ENCODE peak calls at places on chromosomes 7 and 10, in nine cellular contexts. V is astrocyte; G is sigmoid colon; H is cardiac muscle cell; M is type B pancreatic cell; R is CD8-positive, alpha-beta T cell; S is RWPE1; F is HFF-Myc; C is HL-60. A is an unnamed sample.

GRCh38 chr7:112892263-112892662 is 102.1 kb upstream of the TMEM168 start:
- DNase-seq in S (no peak), H (no peak), M (no peak), R (no peak), C (no peak), V (peak), F (peak), G (no peak), A (no peak)

GRCh38 chr7:50119815-50120637 is 27.0 kb upstream of the ZPBP start:
- DNase-seq in M (no peak), R (peak), G (no peak), S (no peak), V (no peak), F (no peak), C (peak), H (peak), A (no peak)

GRCh38 chr10:89805599-89806013 is 104.2 kb downstream of the KIF20B start:
- DNase-seq in F (no peak), R (no peak), V (no peak), H (no peak), S (no peak), G (no peak), M (no peak), C (no peak), A (no peak)

GRCh38 chr10:102413053-102413705 is 5.4 kb downstream of the PSD start:
- DNase-seq in R (no peak), H (no peak), M (no peak), F (no peak), S (no peak), C (no peak), G (no peak), V (no peak), A (no peak)

GRCh38 chr7:131537581-131537980 is 18.8 kb downstream of the PODXL start:
- DNase-seq in S (no peak), H (no peak), M (no peak), V (no peak), F (no peak), R (no peak), C (no peak), G (no peak), A (no peak)

GRCh38 chr7:52017802-52018679 is 701.4 kb upstream of the COBL start:
- DNase-seq in M (no peak), F (no peak), H (peak), C (peak), R (no peak), G (no peak), S (peak), V (no peak), A (no peak)

GRCh38 chr7:151012031-151012692 is 12.1 kb downstream of the ATG9B start:
- DNase-seq in S (no peak), M (no peak), C (no peak), V (no peak), R (no peak), G (no peak), H (no peak), F (no peak), A (no peak)

GRCh38 chr10:125979976-125980375 is 83.6 kb downstream of the FANK1 start:
- DNase-seq in S (no peak), R (no peak), H (no peak), M (no peak), G (no peak), C (no peak), F (no peak), V (no peak), A (no peak)

GRCh38 chr7:42071372-42072261 is 165.4 kb downstream of the GLI3 start:
- DNase-seq in M (no peak), V (peak), G (no peak), R (no peak), H (peak), C (no peak), F (no peak), S (peak), A (no peak)

GRCh38 chr7:130529417-130529816 is 37.5 kb downstream of the MEST start:
- DNase-seq in V (no peak), G (no peak), H (no peak), C (no peak), F (no peak), R (no peak), M (no peak), S (no peak), A (no peak)

GRCh38 chr10:132386419-132386831 is 10.6 kb upstream of the PWWP2B start:
- DNase-seq in G (peak), F (no peak), V (no peak), R (no peak), S (no peak), M (no peak), C (no peak), H (no peak), A (peak)

GRCh38 chr10:80664071-80664680 is 126.5 kb downstream of the SH2D4B start:
- DNase-seq in S (peak), R (peak), F (peak), M (peak), G (peak), C (peak), H (peak), V (peak), A (peak)

GRCh38 chr7:98213296-98213873 is 2.1 kb downstream of the BHLHA15 start:
- DNase-seq in G (peak), M (no peak), S (no peak), C (no peak), F (no peak), R (no peak), H (no peak), V (no peak), A (no peak)

GRCh38 chr10:61835069-61835908 is 66.2 kb upstream of the ARID5B start:
- DNase-seq in G (no peak), V (peak), H (peak), M (no peak), R (no peak), S (peak), F (peak), C (peak), A (no peak)

GRCh38 chr10:569961-570630 is 119.4 kb downstream of the DIP2C start:
- DNase-seq in F (no peak), V (no peak), G (no peak), R (no peak), C (no peak), S (no peak), H (no peak), M (no peak), A (no peak)

GRCh38 chr7:130303982-130304381 is 11.0 kb downstream of the CPA4 start:
- DNase-seq in R (no peak), M (no peak), C (no peak), F (no peak), G (no peak), H (no peak), V (no peak), S (no peak), A (no peak)

GRCh38 chr7:105621617-105622016 is 40.3 kb upstream of the EFCAB10 start:
- DNase-seq in S (no peak), C (no peak), R (no peak), F (no peak), M (no peak), H (no peak), V (peak), G (peak), A (no peak)

GRCh38 chr10:21402606-21403083 is 122.8 kb downstream of the SKIDA1 start:
- DNase-seq in F (no peak), G (no peak), M (no peak), C (no peak), S (no peak), H (no peak), V (peak), R (no peak), A (no peak)

GRCh38 chr7:157409753-157410727 is 73.2 kb downstream of the DNAJB6 start:
- DNase-seq in F (no peak), M (no peak), C (no peak), V (no peak), R (no peak), H (no peak), S (no peak), G (no peak), A (no peak)

GRCh38 chr7:88396295-88396947 is 89.7 kb upstream of the STEAP4 start:
- DNase-seq in R (no peak), V (no peak), H (no peak), C (no peak), F (no peak), S (no peak), G (no peak), M (no peak), A (no peak)

GRCh38 chr10:16741540-16741939 is 75.7 kb downstream of the RSU1 start:
- DNase-seq in C (no peak), V (no peak), H (no peak), G (no peak), F (no peak), M (no peak), S (no peak), R (no peak), A (no peak)

GRCh38 chr10:33195608-33196376 is 138.7 kb downstream of the NRP1 start:
- DNase-seq in H (no peak), C (no peak), F (no peak), G (no peak), M (no peak), R (no peak), V (peak), S (no peak), A (no peak)

GRCh38 chr10:91150631-91151030 is 69.8 kb upstream of the PCGF5 start:
- DNase-seq in S (no peak), M (no peak), C (no peak), F (no peak), R (no peak), H (no peak), V (no peak), G (no peak), A (no peak)

GRCh38 chr10:78736926-78737618 is 331.7 kb upstream of the ZMIZ1 start:
- DNase-seq in H (no peak), C (no peak), S (no peak), V (no peak), R (no peak), M (no peak), F (no peak), G (no peak), A (peak)

GRCh38 chr10:93954726-93955363 is 38.9 kb upstream of the PLCE1 start:
- DNase-seq in V (peak), H (no peak), M (no peak), G (no peak), C (no peak), F (no peak), R (no peak), S (peak), A (no peak)

GRCh38 chr10:52106895-52107294 is 207.2 kb upstream of the DKK1 start:
- DNase-seq in F (no peak), R (no peak), G (no peak), V (no peak), H (peak), C (no peak), M (no peak), S (no peak), A (no peak)

GRCh38 chr7:130831817-130832481 is 97.9 kb upstream of the KLF14 start:
- DNase-seq in C (peak), H (peak), R (no peak), G (no peak), F (peak), S (peak), V (no peak), M (no peak), A (no peak)

GRCh38 chr10:130708465-130708864 is 572.3 kb downstream of the GLRX3 start:
- DNase-seq in C (no peak), V (no peak), S (no peak), H (no peak), G (no peak), M (no peak), R (no peak), F (no peak), A (no peak)

GRCh38 chr7:17274551-17275245 is 23.8 kb upstream of the AHR start:
- DNase-seq in V (peak), M (no peak), H (no peak), F (no peak), S (peak), C (no peak), R (no peak), G (no peak), A (no peak)

GRCh38 chr7:51034531-51035264 is 252.0 kb upstream of the GRB10 start:
- DNase-seq in V (peak), M (no peak), G (no peak), H (no peak), F (peak), R (no peak), C (no peak), S (peak), A (no peak)

GRCh38 chr7:47154781-47155180 is 427.1 kb downstream of the TNS3 start:
- DNase-seq in H (no peak), M (no peak), C (no peak), F (no peak), S (no peak), G (no peak), R (no peak), V (no peak), A (no peak)

GRCh38 chr7:305410-306151 is 15.6 kb downstream of the FOXL3 start:
- DNase-seq in S (no peak), G (peak), M (no peak), V (no peak), R (no peak), F (no peak), C (no peak), H (no peak), A (peak)

GRCh38 chr10:66215005-66215404 is 710.8 kb upstream of the LRRTM3 start:
- DNase-seq in M (no peak), H (no peak), F (no peak), V (no peak), S (no peak), R (no peak), C (no peak), G (no peak), A (no peak)

GRCh38 chr7:3162286-3162685 is 118.6 kb upstream of the CARD11 start:
- DNase-seq in V (no peak), M (no peak), S (no peak), C (no peak), G (no peak), R (no peak), H (no peak), F (no peak), A (no peak)

GRCh38 chr7:84134169-84134568 is 60.4 kb downstream of the SEMA3A start:
- DNase-seq in G (no peak), M (no peak), R (no peak), F (no peak), C (no peak), H (no peak), V (no peak), S (no peak), A (no peak)

GRCh38 chr10:105063796-105064195 is 422.7 kb downstream of the SORCS3 start:
- DNase-seq in H (peak), S (peak), F (no peak), V (peak), M (no peak), C (peak), G (no peak), R (no peak), A (no peak)

GRCh38 chr7:100472854-100473499 is 6.0 kb downstream of the TSC22D4 start:
- DNase-seq in M (no peak), V (peak), S (no peak), C (no peak), F (no peak), R (no peak), G (no peak), H (no peak), A (no peak)

GRCh38 chr7:70595741-70596574 is 536.0 kb upstream of the GALNT17 start:
- DNase-seq in H (peak), G (no peak), M (no peak), V (no peak), S (no peak), R (no peak), C (no peak), F (no peak), A (no peak)

GRCh38 chr10:91162050-91162494 is 58.4 kb upstream of the PCGF5 start:
- DNase-seq in G (no peak), R (no peak), V (peak), M (no peak), F (no peak), S (peak), H (no peak), C (no peak), A (peak)

DNA sequence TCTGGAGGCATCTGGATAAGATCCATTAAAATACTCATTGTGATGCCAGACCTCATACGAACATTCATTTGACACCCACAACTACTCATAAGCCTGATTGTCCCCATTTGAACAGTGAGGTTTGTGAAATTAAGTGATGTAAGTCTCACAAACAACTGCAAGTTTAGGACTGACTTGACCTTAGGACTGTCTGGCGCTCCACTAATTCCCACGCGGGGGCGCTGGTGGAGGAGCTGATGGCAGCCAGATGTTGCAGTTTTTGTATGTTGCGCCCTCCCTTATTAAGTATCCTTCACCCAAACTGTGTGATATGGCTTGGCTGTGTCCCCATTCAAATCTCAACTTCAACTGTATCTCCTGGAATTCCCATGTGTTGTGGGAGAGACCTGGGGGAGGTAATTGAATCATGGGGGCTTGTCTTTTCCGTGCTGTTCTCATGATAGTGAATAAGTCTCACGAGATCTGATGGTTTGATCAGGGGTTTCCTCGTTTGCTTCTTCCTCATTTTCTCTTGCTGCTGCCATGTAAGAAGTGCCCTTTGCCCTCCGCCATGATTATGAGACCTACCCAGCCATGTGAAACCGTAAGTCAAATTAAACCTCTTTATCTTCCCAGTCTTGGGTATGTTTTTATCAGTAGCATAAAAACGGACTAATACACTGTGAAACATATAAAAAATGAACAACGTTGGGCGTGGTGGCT is 20.3 kb upstream of the TIAL1 start:
- DNase-seq in F (peak), M (no peak), G (no peak), V (no peak), H (peak), R (no peak), C (no peak), S (no peak), A (no peak)
- TF ChIP-seq CTCF in F (peak), M (peak), G (no peak), V (peak), H (peak), R (no peak), C (no peak), S (no peak), A (no peak)

GRCh38 chr7:139168480-139168879 is 59.0 kb upstream of the ZC3HAV1 start:
- DNase-seq in F (no peak), M (no peak), V (no peak), S (no peak), R (no peak), G (no peak), H (no peak), C (no peak), A (no peak)
- TF ChIP-seq CTCF in F (no peak), M (no peak), V (no peak), S (no peak), R (no peak), G (no peak), H (no peak), C (no peak), A (no peak)

GRCh38 chr10:11520892-11521291 is 90.6 kb downstream of the USP6NL start:
- DNase-seq in G (no peak), R (no peak), F (no peak), C (no peak), M (no peak), H (no peak), V (no peak), S (no peak), A (no peak)
- TF ChIP-seq CTCF in G (no peak), R (no peak), F (no peak), C (no peak), M (peak), H (no peak), V (no peak), S (no peak), A (no peak)

DNA sequence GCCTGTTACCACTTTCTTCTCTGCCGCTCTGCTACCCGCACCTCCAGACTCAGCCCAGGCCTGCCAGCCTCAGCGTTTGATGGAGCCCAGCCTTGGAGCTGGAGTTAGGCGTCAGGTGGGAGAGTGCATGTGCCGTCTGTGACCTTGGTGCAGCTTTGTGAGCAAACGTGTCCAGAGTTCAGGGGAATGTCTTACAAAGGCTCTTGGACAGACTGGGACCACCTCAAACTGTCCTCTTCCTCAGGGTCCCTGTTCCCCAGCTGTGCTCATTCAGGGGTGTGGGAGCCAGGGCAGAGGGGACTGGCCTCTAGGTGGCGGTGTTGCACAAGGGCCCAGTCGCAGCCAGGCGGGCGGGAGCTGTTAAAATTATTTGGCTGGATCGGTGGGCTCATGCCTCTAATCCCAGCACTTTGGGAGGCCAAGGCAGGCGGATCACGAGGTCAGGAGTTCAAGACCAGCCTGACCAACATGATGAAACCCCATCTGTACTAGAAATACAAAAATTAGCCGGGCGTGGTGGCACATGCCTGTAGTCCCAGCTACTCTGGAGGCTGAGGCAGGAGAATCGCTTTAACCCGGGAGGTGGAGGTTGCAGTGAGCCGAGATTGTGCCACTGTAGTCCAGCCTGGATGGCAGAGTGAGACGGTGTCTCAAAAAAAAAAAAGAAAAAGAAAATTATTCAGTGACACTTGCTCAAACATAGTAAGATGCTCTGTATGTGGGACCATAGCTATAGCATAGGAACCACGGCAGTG is 89.2 kb downstream of the ADCY1 start:
- DNase-seq in C (peak), G (no peak), V (no peak), H (peak), M (peak), S (peak), F (no peak), R (no peak), A (no peak)
- TF ChIP-seq CTCF in C (peak), G (no peak), V (peak), H (peak), M (peak), S (peak), F (peak), R (no peak), A (peak)

GRCh38 chr7:35874881-35875280 is 74.0 kb downstream of the SEPTIN7 start:
- DNase-seq in R (no peak), F (no peak), H (no peak), V (no peak), C (no peak), M (no peak), G (no peak), S (no peak), A (no peak)

GRCh38 chr7:35869810-35870209 is 69.0 kb downstream of the SEPTIN7 start:
- DNase-seq in F (no peak), M (no peak), C (no peak), V (peak), R (no peak), G (no peak), S (no peak), H (no peak), A (no peak)

GRCh38 chr7:35878356-35878755 is 77.5 kb downstream of the SEPTIN7 start:
- DNase-seq in C (no peak), F (no peak), R (no peak), V (peak), G (no peak), S (no peak), M (no peak), H (no peak), A (no peak)

DNA sequence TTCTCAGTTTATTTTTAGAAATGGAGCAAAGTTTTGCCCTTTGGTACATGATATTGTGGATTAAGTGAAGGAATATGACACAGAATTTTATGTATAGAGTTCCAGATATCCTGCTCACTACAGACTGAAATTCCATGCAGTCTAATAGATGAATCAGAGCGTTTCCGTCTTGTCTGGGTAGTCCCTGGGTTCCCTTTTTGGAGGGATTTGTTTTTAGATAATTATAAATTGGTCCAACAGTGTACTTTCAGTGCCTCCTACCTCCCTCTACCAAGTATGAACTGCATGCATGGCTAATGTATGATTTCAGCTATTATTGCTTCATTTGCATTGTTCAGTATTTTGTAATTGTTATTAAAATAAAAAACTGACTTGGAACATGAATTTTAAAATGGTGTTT is 74.4 kb downstream of the SEPTIN7 start:
- DNase-seq in V (peak), H (no peak), M (no peak), C (no peak), S (no peak), F (no peak), R (no peak), G (no peak), A (no peak)
- TF ChIP-seq CTCF in V (no peak), H (no peak), M (no peak), C (no peak), S (no peak), F (no peak), R (no peak), G (no peak), A (no peak)

GRCh38 chr10:88693392-88694020 is 12.5 kb upstream of the LIPK start:
- DNase-seq in C (no peak), S (no peak), V (no peak), H (no peak), F (no peak), R (no peak), M (no peak), G (no peak), A (no peak)
- TF ChIP-seq CTCF in C (no peak), S (peak), V (peak), H (peak), F (peak), R (no peak), M (peak), G (no peak), A (peak)

A was measured in CD14-positive monocyte.